ENCODE peak calls at places on chromosomes 4 and X, in four cellular contexts. U, B, C and D are unnamed samples.

GRCh38 chr4:102466298-102466697 is 34.9 kb upstream of the NFKB1 start:
- DNase-seq in U (no peak), B (no peak), C (no peak), D (no peak)

GRCh38 chr4:163556169-163556568 is 61.7 kb downstream of the TMA16 start:
- DNase-seq in U (no peak), B (no peak), C (no peak), D (no peak)

GRCh38 chr4:4200624-4201023 is 26.1 kb downstream of the OTOP1 start:
- DNase-seq in U (no peak), B (no peak), C (no peak), D (no peak)

GRCh38 chr4:116603096-116603495 is 482.3 kb downstream of the TRAM1L1 start:
- DNase-seq in U (no peak), B (no peak), C (no peak), D (no peak)

GRCh38 chrX:110004970-110005369 is 2.1 kb downstream of the TMEM164 start:
- DNase-seq in U (no peak), B (no peak), C (no peak), D (no peak)

GRCh38 chrX:84118769-84119168 is 69.2 kb downstream of the RPS6KA6 start:
- DNase-seq in U (no peak), B (no peak), C (no peak), D (no peak)

GRCh38 chrX:13007519-13008188 is 32.7 kb downstream of the TMSB4X start:
- DNase-seq in U (no peak), B (no peak), C (no peak), D (no peak)

GRCh38 chr4:145564540-145564939 is 54.6 kb upstream of the MMAA start:
- DNase-seq in U (no peak), B (no peak), C (no peak), D (no peak)

DNA sequence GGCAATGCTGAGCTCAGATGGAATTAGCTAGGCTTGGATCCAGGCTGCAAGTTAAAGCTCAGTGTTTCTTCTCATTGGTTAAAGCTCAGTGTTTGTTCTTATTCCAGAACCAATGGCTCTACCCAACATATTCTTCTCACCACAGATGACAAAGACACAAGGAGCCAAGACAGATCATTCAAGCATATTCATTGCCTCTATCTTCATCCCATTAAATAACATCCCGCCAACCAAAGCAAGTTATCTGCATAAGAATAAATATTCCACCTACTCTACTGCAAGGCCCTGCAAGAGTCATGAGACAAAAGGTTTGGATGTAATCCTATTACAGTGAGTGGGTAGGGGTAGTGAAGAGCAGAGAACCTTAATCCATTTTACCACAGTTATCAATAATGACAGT is 766.5 kb downstream of the C4orf33 start:
- DNase-seq in U (no peak), B (no peak), C (no peak), D (no peak)
- TF ChIP-seq PBX3 in U (no peak), B (no peak), C (no peak), D (no peak)

DNA sequence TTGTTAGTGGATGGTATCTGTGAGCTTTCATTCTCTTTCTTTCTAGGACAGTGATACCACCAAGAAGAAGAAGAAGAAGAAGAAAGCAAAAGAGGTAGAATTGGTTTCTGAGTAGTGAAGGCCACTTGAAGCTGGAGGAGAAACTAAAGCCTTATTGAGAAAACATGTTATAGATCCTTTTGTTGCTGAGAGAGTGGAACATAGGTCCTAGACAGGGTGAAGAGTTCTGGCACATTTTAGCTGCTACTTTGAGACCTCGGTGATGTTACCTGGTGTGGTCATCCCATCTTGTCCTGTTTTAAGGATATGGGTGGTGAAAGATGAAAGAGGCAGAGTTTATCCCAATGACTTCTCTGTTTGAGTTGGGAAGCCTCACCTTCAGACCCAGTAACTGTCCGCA is 14.1 kb downstream of the DKC1 start:
- DNase-seq in U (no peak), B (no peak), C (no peak), D (no peak)
- H3K4me1 ChIP-seq in U (no peaks in the 10 kb centered on the region), B (no peaks in the 10 kb centered on the region), C (no peaks in the 10 kb centered on the region), D (no peaks in the 10 kb centered on the region)

DNA sequence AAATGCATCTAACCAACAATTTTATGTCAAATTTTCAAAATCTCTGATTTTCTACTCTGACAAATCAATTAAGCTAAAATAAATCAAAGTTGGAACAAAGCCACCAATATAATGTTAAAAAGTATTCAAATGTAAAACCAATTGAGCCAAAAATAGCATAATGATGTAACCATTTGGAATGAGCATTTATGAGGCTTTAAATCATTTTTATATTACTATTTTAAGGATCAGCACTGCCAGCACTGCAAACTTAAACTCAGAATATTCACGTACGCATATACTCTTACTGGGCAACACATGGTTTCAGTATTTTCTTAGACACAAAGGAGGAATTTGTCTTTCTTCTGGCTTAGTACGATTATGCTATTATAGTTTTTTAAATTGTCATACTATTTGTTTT is 52.2 kb downstream of the AFAP1 start:
- DNase-seq in U (no peak), B (no peak), C (no peak), D (no peak)
- TF ChIP-seq PBX3 in U (no peak), B (no peak), C (no peak), D (no peak)

GRCh38 chr4:35229021-35229420 is 1015.3 kb downstream of the ARAP2 start:
- DNase-seq in U (no peak), B (no peak), C (no peak), D (no peak)
- H3K4me1 ChIP-seq in U (no peaks in the 10 kb centered on the region), B (no peaks in the 10 kb centered on the region), C (no peaks in the 10 kb centered on the region), D (no peaks in the 10 kb centered on the region)

GRCh38 chrX:149274516-149275105 is 230.5 kb downstream of the IDS start:
- DNase-seq in U (no peak), B (no peak), C (no peak), D (no peak)
- TF ChIP-seq PBX3 in U (no peak), B (no peak), C (no peak), D (no peak)

GRCh38 chrX:66675541-66675940 is 36.7 kb upstream of the EDA2R start:
- DNase-seq in U (no peak), B (no peak), C (no peak), D (no peak)
- H3K4me1 ChIP-seq in U (no peaks in the 10 kb centered on the region), B (no peaks in the 10 kb centered on the region), C (no peaks in the 10 kb centered on the region), D (no peaks in the 10 kb centered on the region)

GRCh38 chr4:15910150-15910945 is 28.2 kb downstream of the FGFBP1 start:
- DNase-seq in U (no peak), B (no peak), C (no peak), D (no peak)

GRCh38 chr4:15902741-15903140 is 35.8 kb downstream of the FGFBP1 start:
- DNase-seq in U (no peak), B (no peak), C (no peak), D (no peak)

GRCh38 chr4:15907430-15907829 is 31.1 kb downstream of the FGFBP1 start:
- DNase-seq in U (no peak), B (no peak), C (no peak), D (peak; percentile 65)

GRCh38 chr4:15901996-15902395 is 36.5 kb downstream of the FGFBP1 start:
- DNase-seq in U (no peak), B (no peak), C (no peak), D (no peak)

GRCh38 chr4:15906024-15906443 is 32.5 kb downstream of the FGFBP1 start:
- DNase-seq in U (peak; percentile 90), B (no peak), C (no peak), D (no peak)
- TF ChIP-seq PBX3 in U (no peak), B (no peak), C (no peak), D (no peak)

GRCh38 chr4:128528177-128528576 is 240.6 kb upstream of the PGRMC2 start:
- DNase-seq in U (no peak), B (no peak), C (no peak), D (no peak)

GRCh38 chr4:128525939-128526630 is 238.5 kb upstream of the PGRMC2 start:
- DNase-seq in U (no peak), B (no peak), C (no peak), D (no peak)

GRCh38 chr4:128524311-128524710 is 236.7 kb upstream of the PGRMC2 start:
- DNase-seq in U (peak; percentile 88), B (no peak), C (no peak), D (no peak)

GRCh38 chr4:128527356-128527755 is 239.7 kb upstream of the PGRMC2 start:
- DNase-seq in U (no peak), B (no peak), C (no peak), D (no peak)

GRCh38 chr4:128525387-128525786 is 237.8 kb upstream of the PGRMC2 start:
- DNase-seq in U (no peak), B (no peak), C (no peak), D (no peak)
- H3K4me1 ChIP-seq in U (peaks cover 91% of the 10 kb centered on the region), B (no peaks in the 10 kb centered on the region), C (peaks cover 10% of the 10 kb centered on the region), D (peaks cover 2% of the 10 kb centered on the region)

DNA sequence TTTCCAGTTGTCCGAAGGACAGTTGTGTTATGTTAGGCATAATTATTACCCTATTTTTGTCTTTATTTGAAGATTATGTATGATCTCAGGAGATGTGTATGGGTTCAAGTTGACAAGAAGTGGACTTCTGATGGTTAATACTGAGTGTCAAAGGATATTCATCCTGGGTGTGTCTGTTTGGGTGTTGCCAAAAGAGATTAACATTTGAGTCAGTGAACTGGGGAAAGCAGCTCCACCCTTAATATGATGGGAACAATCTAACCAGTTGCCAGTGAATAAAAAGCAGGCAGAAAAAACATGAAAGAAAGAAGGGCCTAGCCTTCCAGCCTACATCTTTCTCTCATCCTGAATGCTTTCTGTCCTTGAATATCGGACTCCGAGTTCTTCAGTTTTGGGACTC is 332.6 kb downstream of the DTHD1 start:
- DNase-seq in U (no peak), B (no peak), C (no peak), D (no peak)
- TF ChIP-seq PBX3 in U (no peak), B (no peak), C (no peak), D (no peak)

GRCh38 chrX:261858-262390 is 19.3 kb upstream of the PLCXD1 start:
- DNase-seq in U (no peak), B (no peak), C (no peak), D (no peak)
- H3K4me1 ChIP-seq in U (peaks cover 64% of the 10 kb centered on the region), B (no peaks in the 10 kb centered on the region), C (peaks cover 72% of the 10 kb centered on the region), D (no peaks in the 10 kb centered on the region)